ENCODE peak calls at places on chromosome 15, in ten cellular contexts. H, I, W, O, X, P, R, S, N and J are unnamed samples.

GRCh38 chr15:47158573-47158972 is 558.7 kb upstream of the SEMA6D start:
- ATAC-seq in H (no peak), I (no peak), W (no peak), O (no peak), X (no peak), P (no peak), R (no peak), S (no peak), N (no peak), J (no peak)

GRCh38 chr15:57772223-57772957 is 65.9 kb downstream of the POLR2M start:
- ATAC-seq in H (peak; percentile 85), I (no peak), W (peak; percentile 73), O (no peak), X (no peak), P (no peak), R (no peak), S (no peak), N (no peak), J (no peak)

GRCh38 chr15:70741107-70741511 is 22.2 kb downstream of the UACA start:
- ATAC-seq in H (no peak), I (peak; percentile 91), W (peak; percentile 81), O (peak; percentile 79), X (no peak), P (peak; percentile 86), R (peak; percentile 87), S (peak; percentile 86), N (peak; percentile 73), J (peak; percentile 86)

GRCh38 chr15:66115568-66116206 is 137.9 kb downstream of the MEGF11 start:
- ATAC-seq in H (no peak), I (no peak), W (no peak), O (no peak), X (peak; percentile 62), P (no peak), R (no peak), S (no peak), N (no peak), J (no peak)

GRCh38 chr15:52673312-52673711 is 5.9 kb downstream of the ATOSA start:
- ATAC-seq in H (peak; percentile 39), I (no peak), W (peak; percentile 8), O (no peak), X (no peak), P (no peak), R (no peak), S (no peak), N (no peak), J (no peak)

GRCh38 chr15:93167291-93167690 is 78.3 kb upstream of the RGMA start:
- ATAC-seq in H (no peak), I (no peak), W (peak; percentile 59), O (no peak), X (no peak), P (no peak), R (no peak), S (no peak), N (peak; percentile 83), J (no peak)

GRCh38 chr15:94247789-94248638 is 16.7 kb downstream of the MCTP2 start:
- ATAC-seq in H (peak; percentile 29), I (no peak), W (no peak), O (no peak), X (no peak), P (no peak), R (no peak), S (no peak), N (no peak), J (no peak)

GRCh38 chr15:64842099-64842940 is 605 bp downstream of the PLEKHO2 start:
- ATAC-seq in H (no peak), I (no peak), W (no peak), O (no peak), X (no peak), P (no peak), R (peak; percentile 20), S (no peak), N (peak; percentile 15), J (no peak)

GRCh38 chr15:96388673-96389072 is 58.2 kb downstream of the NR2F2 start:
- ATAC-seq in H (no peak), I (no peak), W (no peak), O (no peak), X (no peak), P (no peak), R (no peak), S (no peak), N (no peak), J (no peak)

GRCh38 chr15:31398677-31399260 is 72.1 kb downstream of the KLF13 start:
- ATAC-seq in H (peak; percentile 5), I (no peak), W (no peak), O (no peak), X (peak; percentile 67), P (no peak), R (no peak), S (peak; percentile 7), N (no peak), J (no peak)

GRCh38 chr15:77527831-77528231 is 104.9 kb downstream of the LINGO1 start:
- ATAC-seq in H (no peak), I (peak; percentile 9), W (no peak), O (peak; percentile 31), X (no peak), P (no peak), R (no peak), S (peak; percentile 3), N (no peak), J (peak; percentile 16)

GRCh38 chr15:74821091-74821789 is 5.2 kb upstream of the CPLX3 start:
- ATAC-seq in H (no peak), I (no peak), W (no peak), O (no peak), X (peak; percentile 87), P (no peak), R (no peak), S (no peak), N (no peak), J (no peak)

GRCh38 chr15:51229907-51230328 is 108.5 kb downstream of the CYP19A1 start:
- ATAC-seq in H (no peak), I (peak; percentile 62), W (peak; percentile 40), O (no peak), X (peak; percentile 51), P (no peak), R (no peak), S (peak; percentile 34), N (peak; percentile 60), J (no peak)
- TF ChIP-seq CTCF in H (peak; percentile 46), I (no peak), W (peak; percentile 68), O (peak; percentile 17), X (peak; percentile 16), P (no peak), R (no peak), S (peak; percentile 30), N (peak; percentile 43), J (peak; percentile 34)

GRCh38 chr15:73540161-73540560 is 93.0 kb downstream of the NPTN start:
- ATAC-seq in H (no peak), I (peak; percentile 46), W (peak; percentile 63), O (no peak), X (no peak), P (no peak), R (no peak), S (peak; percentile 41), N (no peak), J (no peak)
- H3K27ac ChIP-seq in H (no peak overlapping the region), I (no peak overlapping the region), W (no peak overlapping the region), O (no peak overlapping the region), X (no peak overlapping the region), P (no peak overlapping the region), R (no peak overlapping the region), S (no peak overlapping the region), N (no peak overlapping the region), J (no peak overlapping the region)

GRCh38 chr15:25136119-25136518 is 181.3 kb downstream of the SNRPN start:
- ATAC-seq in H (no peak), I (no peak), W (peak; percentile 51), O (no peak), X (no peak), P (peak; percentile 88), R (no peak), S (peak; percentile 40), N (no peak), J (no peak)
- TF ChIP-seq CTCF in H (peak; percentile 22), I (no peak), W (peak; percentile 31), O (no peak), X (peak; percentile 4), P (peak; percentile 33), R (no peak), S (peak; percentile 20), N (peak; percentile 57), J (peak; percentile 32)

DNA sequence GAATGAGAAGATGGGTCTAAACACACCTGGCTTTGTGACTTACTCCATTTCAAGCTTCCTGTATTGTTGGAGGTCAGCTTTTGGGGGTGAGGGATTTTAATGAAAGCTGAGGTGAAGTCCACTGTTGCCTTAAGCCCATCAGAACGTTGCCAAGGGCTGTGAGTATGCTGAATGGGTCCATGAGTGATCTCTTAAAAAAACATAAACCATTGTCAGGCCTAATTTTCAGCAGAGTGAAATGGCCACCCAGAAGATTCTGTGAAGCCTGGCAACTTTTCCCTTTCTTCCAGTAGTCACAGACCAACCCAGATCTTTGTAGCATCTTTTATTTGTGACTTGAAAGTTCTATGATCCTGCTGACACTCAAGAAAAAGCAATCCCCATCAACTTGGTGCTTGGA is 87.0 kb downstream of the SMAD3 start:
- ATAC-seq in H (no peak), I (no peak), W (no peak), O (no peak), X (no peak), P (no peak), R (no peak), S (no peak), N (no peak), J (no peak)
- H3K27ac ChIP-seq in H (no peak overlapping the region), I (no peak overlapping the region), W (peak overlapping the region; percentile 98), O (no peak overlapping the region), X (no peak overlapping the region), P (peak overlapping the region; percentile 87), R (no peak overlapping the region), S (no peak overlapping the region), N (peak overlapping the region; percentile 100), J (no peak overlapping the region)

GRCh38 chr15:72685301-72685924 is 569 bp downstream of the HIGD2B start:
- ATAC-seq in H (peak; percentile 3), I (peak; percentile 5), W (no peak), O (no peak), X (no peak), P (peak; percentile 1), R (no peak), S (no peak), N (no peak), J (no peak)
- TF ChIP-seq CTCF in H (no peak), I (no peak), W (no peak), O (no peak), X (no peak), P (no peak), R (no peak), S (no peak), N (no peak), J (no peak)

DNA sequence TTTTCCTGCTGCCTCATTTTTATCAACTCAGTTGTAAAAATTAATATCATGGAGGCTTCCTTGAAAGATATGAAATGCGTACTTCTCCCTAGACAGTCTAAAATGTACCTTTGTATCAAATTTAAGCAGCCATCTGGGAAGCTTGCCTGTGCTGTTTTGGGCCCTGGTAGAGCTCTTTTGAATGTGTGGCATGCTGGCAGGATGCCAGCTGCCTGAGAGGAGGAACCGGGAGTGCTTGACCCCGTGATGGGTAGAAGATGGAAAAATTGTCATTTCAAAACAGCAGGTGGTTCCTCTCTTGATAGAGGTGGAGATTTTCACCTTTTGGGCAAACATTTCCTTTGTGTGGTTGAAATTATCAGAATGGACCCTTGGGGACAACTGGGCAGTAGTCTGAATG is 245.3 kb downstream of the RPLP1 start:
- ATAC-seq in H (no peak), I (no peak), W (no peak), O (no peak), X (no peak), P (no peak), R (peak; percentile 50), S (no peak), N (no peak), J (no peak)
- H3K27ac ChIP-seq in H (no peak overlapping the region), I (no peak overlapping the region), W (no peak overlapping the region), O (no peak overlapping the region), X (no peak overlapping the region), P (no peak overlapping the region), R (no peak overlapping the region), S (no peak overlapping the region), N (no peak overlapping the region), J (no peak overlapping the region)